ENCODE peak calls at places on chromosomes 13 and 19, in eight cellular contexts. One of them, this sample, is unnamed.

GRCh38 chr13:23621316-23621645 is 51.1 kb downstream of the TNFRSF19 start:
- DNase-seq in Peyer's patch: no peak
- DNase-seq in tibial nerve: no peak
- DNase-seq in heart left ventricle: no peak
- DNase-seq in brain microvascular endothelial cell: peak
- DNase-seq in endothelial cell of umbilical vein: no peak
- DNase-seq in cardiac muscle cell: no peak
- DNase-seq in fibroblast of pulmonary artery: peak
- DNase-seq in this sample: peak

GRCh38 chr13:83549671-83550070 is 332.6 kb downstream of the SLITRK1 start:
- DNase-seq in fibroblast of pulmonary artery: no peak
- DNase-seq in heart left ventricle: no peak
- DNase-seq in Peyer's patch: no peak
- DNase-seq in tibial nerve: no peak
- DNase-seq in endothelial cell of umbilical vein: no peak
- DNase-seq in cardiac muscle cell: no peak
- DNase-seq in brain microvascular endothelial cell: no peak
- DNase-seq in this sample: no peak

GRCh38 chr13:40149611-40150283 is 494.3 kb downstream of the COG6 start:
- DNase-seq in endothelial cell of umbilical vein: peak
- DNase-seq in brain microvascular endothelial cell: peak
- DNase-seq in heart left ventricle: peak
- DNase-seq in cardiac muscle cell: peak
- DNase-seq in fibroblast of pulmonary artery: peak
- DNase-seq in tibial nerve: peak
- DNase-seq in Peyer's patch: no peak
- DNase-seq in this sample: peak

GRCh38 chr13:100300708-100301107 is 211.8 kb downstream of the PCCA start:
- DNase-seq in brain microvascular endothelial cell: no peak
- DNase-seq in cardiac muscle cell: no peak
- DNase-seq in fibroblast of pulmonary artery: no peak
- DNase-seq in heart left ventricle: no peak
- DNase-seq in tibial nerve: no peak
- DNase-seq in endothelial cell of umbilical vein: no peak
- DNase-seq in Peyer's patch: no peak
- DNase-seq in this sample: no peak

GRCh38 chr13:52414963-52415362 is 9.0 kb upstream of the THSD1 start:
- DNase-seq in brain microvascular endothelial cell: peak
- DNase-seq in Peyer's patch: no peak
- DNase-seq in heart left ventricle: no peak
- DNase-seq in cardiac muscle cell: peak
- DNase-seq in endothelial cell of umbilical vein: peak
- DNase-seq in fibroblast of pulmonary artery: peak
- DNase-seq in tibial nerve: no peak
- DNase-seq in this sample: no peak

GRCh38 chr13:46288570-46289259 is 77.0 kb downstream of the LRRC63 start:
- DNase-seq in brain microvascular endothelial cell: peak
- DNase-seq in heart left ventricle: no peak
- DNase-seq in fibroblast of pulmonary artery: peak
- DNase-seq in Peyer's patch: no peak
- DNase-seq in cardiac muscle cell: peak
- DNase-seq in endothelial cell of umbilical vein: peak
- DNase-seq in tibial nerve: no peak
- DNase-seq in this sample: no peak

GRCh38 chr19:3670258-3670795 is 29.9 kb downstream of the PIP5K1C start:
- DNase-seq in heart left ventricle: peak
- DNase-seq in fibroblast of pulmonary artery: peak
- DNase-seq in Peyer's patch: peak
- DNase-seq in tibial nerve: peak
- DNase-seq in endothelial cell of umbilical vein: peak
- DNase-seq in cardiac muscle cell: peak
- DNase-seq in brain microvascular endothelial cell: peak
- DNase-seq in this sample: no peak

GRCh38 chr19:39996218-39996810 is 546 bp upstream of the ZNF546 start:
- DNase-seq in cardiac muscle cell: peak
- DNase-seq in heart left ventricle: no peak
- DNase-seq in fibroblast of pulmonary artery: peak
- DNase-seq in endothelial cell of umbilical vein: no peak
- DNase-seq in Peyer's patch: peak
- DNase-seq in brain microvascular endothelial cell: peak
- DNase-seq in tibial nerve: no peak
- DNase-seq in this sample: no peak

GRCh38 chr19:33675501-33676124 is 53.9 kb downstream of the CHST8 start:
- DNase-seq in tibial nerve: no peak
- DNase-seq in brain microvascular endothelial cell: no peak
- DNase-seq in Peyer's patch: peak
- DNase-seq in endothelial cell of umbilical vein: no peak
- DNase-seq in fibroblast of pulmonary artery: no peak
- DNase-seq in cardiac muscle cell: no peak
- DNase-seq in heart left ventricle: no peak
- DNase-seq in this sample: no peak

GRCh38 chr13:112213467-112214245 is 146.7 kb downstream of the SOX1 start:
- DNase-seq in tibial nerve: no peak
- DNase-seq in brain microvascular endothelial cell: no peak
- DNase-seq in heart left ventricle: no peak
- DNase-seq in endothelial cell of umbilical vein: no peak
- DNase-seq in cardiac muscle cell: no peak
- DNase-seq in Peyer's patch: peak
- DNase-seq in fibroblast of pulmonary artery: no peak
- DNase-seq in this sample: no peak

GRCh38 chr13:113582841-113583631 is 1.5 kb upstream of the TFDP1 start:
- DNase-seq in tibial nerve: no peak
- DNase-seq in endothelial cell of umbilical vein: no peak
- DNase-seq in Peyer's patch: peak
- DNase-seq in fibroblast of pulmonary artery: no peak
- DNase-seq in brain microvascular endothelial cell: no peak
- DNase-seq in heart left ventricle: no peak
- DNase-seq in cardiac muscle cell: no peak
- DNase-seq in this sample: no peak

GRCh38 chr13:80255946-80256345 is 85.0 kb downstream of the SPRY2 start:
- DNase-seq in cardiac muscle cell: no peak
- DNase-seq in tibial nerve: no peak
- DNase-seq in Peyer's patch: no peak
- DNase-seq in heart left ventricle: no peak
- DNase-seq in brain microvascular endothelial cell: no peak
- DNase-seq in endothelial cell of umbilical vein: no peak
- DNase-seq in fibroblast of pulmonary artery: no peak
- DNase-seq in this sample: no peak

GRCh38 chr19:17079710-17080440 is 4.3 kb downstream of the MYO9B start:
- DNase-seq in fibroblast of pulmonary artery: peak
- DNase-seq in heart left ventricle: peak
- DNase-seq in Peyer's patch: peak
- DNase-seq in tibial nerve: peak
- DNase-seq in brain microvascular endothelial cell: peak
- DNase-seq in endothelial cell of umbilical vein: peak
- DNase-seq in cardiac muscle cell: peak
- DNase-seq in this sample: peak

GRCh38 chr13:46951516-46951915 is 54.7 kb upstream of the HTR2A start:
- DNase-seq in fibroblast of pulmonary artery: no peak
- DNase-seq in cardiac muscle cell: no peak
- DNase-seq in endothelial cell of umbilical vein: no peak
- DNase-seq in Peyer's patch: no peak
- DNase-seq in heart left ventricle: no peak
- DNase-seq in brain microvascular endothelial cell: peak
- DNase-seq in tibial nerve: no peak
- DNase-seq in this sample: no peak

GRCh38 chr19:41860419-41861097 is 503 bp downstream of the RPS19 start:
- DNase-seq in brain microvascular endothelial cell: no peak
- DNase-seq in Peyer's patch: no peak
- DNase-seq in heart left ventricle: no peak
- DNase-seq in endothelial cell of umbilical vein: peak
- DNase-seq in tibial nerve: no peak
- DNase-seq in cardiac muscle cell: peak
- DNase-seq in fibroblast of pulmonary artery: no peak
- DNase-seq in this sample: no peak

GRCh38 chr19:6212403-6213265 is 67.1 kb downstream of the MLLT1 start:
- DNase-seq in Peyer's patch: no peak
- DNase-seq in fibroblast of pulmonary artery: no peak
- DNase-seq in tibial nerve: no peak
- DNase-seq in endothelial cell of umbilical vein: no peak
- DNase-seq in heart left ventricle: peak
- DNase-seq in brain microvascular endothelial cell: no peak
- DNase-seq in cardiac muscle cell: no peak
- DNase-seq in this sample: no peak

GRCh38 chr13:109776575-109776974 is 9.8 kb downstream of the IRS2 start:
- DNase-seq in tibial nerve: no peak
- DNase-seq in heart left ventricle: no peak
- DNase-seq in Peyer's patch: no peak
- DNase-seq in fibroblast of pulmonary artery: no peak
- DNase-seq in endothelial cell of umbilical vein: no peak
- DNase-seq in cardiac muscle cell: no peak
- DNase-seq in brain microvascular endothelial cell: no peak
- DNase-seq in this sample: no peak

GRCh38 chr19:10552596-10553053 is 8.9 kb downstream of the ATG4D start:
- DNase-seq in tibial nerve: no peak
- DNase-seq in cardiac muscle cell: peak
- DNase-seq in heart left ventricle: no peak
- DNase-seq in fibroblast of pulmonary artery: no peak
- DNase-seq in endothelial cell of umbilical vein: no peak
- DNase-seq in Peyer's patch: peak
- DNase-seq in brain microvascular endothelial cell: no peak
- DNase-seq in this sample: no peak

GRCh38 chr19:46718157-46718933 is 1.4 kb upstream of the PRKD2 start:
- DNase-seq in brain microvascular endothelial cell: no peak
- DNase-seq in heart left ventricle: no peak
- DNase-seq in Peyer's patch: peak
- DNase-seq in endothelial cell of umbilical vein: no peak
- DNase-seq in fibroblast of pulmonary artery: peak
- DNase-seq in tibial nerve: no peak
- DNase-seq in cardiac muscle cell: peak
- DNase-seq in this sample: no peak

GRCh38 chr13:44436589-44437337 is 63.1 kb downstream of the SERP2 start:
- DNase-seq in Peyer's patch: peak
- DNase-seq in endothelial cell of umbilical vein: peak
- DNase-seq in heart left ventricle: peak
- DNase-seq in cardiac muscle cell: peak
- DNase-seq in fibroblast of pulmonary artery: peak
- DNase-seq in tibial nerve: peak
- DNase-seq in brain microvascular endothelial cell: peak
- DNase-seq in this sample: peak

GRCh38 chr13:66714795-66715194 is 515.3 kb downstream of the PCDH9 start:
- DNase-seq in heart left ventricle: no peak
- DNase-seq in cardiac muscle cell: peak
- DNase-seq in fibroblast of pulmonary artery: no peak
- DNase-seq in brain microvascular endothelial cell: no peak
- DNase-seq in Peyer's patch: no peak
- DNase-seq in endothelial cell of umbilical vein: no peak
- DNase-seq in tibial nerve: no peak
- DNase-seq in this sample: no peak
- TF ChIP-seq CTCF in heart left ventricle: no peak
- TF ChIP-seq CTCF in cardiac muscle cell: peak
- TF ChIP-seq CTCF in fibroblast of pulmonary artery: peak
- TF ChIP-seq CTCF in brain microvascular endothelial cell: no peak
- TF ChIP-seq CTCF in Peyer's patch: no peak
- TF ChIP-seq CTCF in endothelial cell of umbilical vein: no peak
- TF ChIP-seq CTCF in tibial nerve: no peak
- TF ChIP-seq CTCF in this sample: peak

GRCh38 chr13:42549555-42549941 is 24.4 kb upstream of the TNFSF11 start:
- DNase-seq in tibial nerve: no peak
- DNase-seq in fibroblast of pulmonary artery: no peak
- DNase-seq in brain microvascular endothelial cell: no peak
- DNase-seq in heart left ventricle: no peak
- DNase-seq in endothelial cell of umbilical vein: peak
- DNase-seq in Peyer's patch: no peak
- DNase-seq in cardiac muscle cell: no peak
- DNase-seq in this sample: no peak

GRCh38 chr13:42547615-42548014 is 26.3 kb upstream of the TNFSF11 start:
- DNase-seq in Peyer's patch: no peak
- DNase-seq in fibroblast of pulmonary artery: no peak
- DNase-seq in cardiac muscle cell: no peak
- DNase-seq in brain microvascular endothelial cell: no peak
- DNase-seq in tibial nerve: no peak
- DNase-seq in endothelial cell of umbilical vein: no peak
- DNase-seq in heart left ventricle: no peak
- DNase-seq in this sample: no peak

GRCh38 chr13:42551611-42552010 is 22.3 kb upstream of the TNFSF11 start:
- DNase-seq in brain microvascular endothelial cell: no peak
- DNase-seq in Peyer's patch: no peak
- DNase-seq in endothelial cell of umbilical vein: peak
- DNase-seq in fibroblast of pulmonary artery: no peak
- DNase-seq in cardiac muscle cell: no peak
- DNase-seq in heart left ventricle: no peak
- DNase-seq in tibial nerve: no peak
- DNase-seq in this sample: no peak

GRCh38 chr13:42545842-42546241 is 28.1 kb upstream of the TNFSF11 start:
- DNase-seq in fibroblast of pulmonary artery: no peak
- DNase-seq in Peyer's patch: no peak
- DNase-seq in cardiac muscle cell: no peak
- DNase-seq in endothelial cell of umbilical vein: peak
- DNase-seq in tibial nerve: no peak
- DNase-seq in brain microvascular endothelial cell: no peak
- DNase-seq in heart left ventricle: no peak
- DNase-seq in this sample: no peak

GRCh38 chr13:42548731-42549554 is 25.0 kb upstream of the TNFSF11 start:
- DNase-seq in heart left ventricle: no peak
- DNase-seq in endothelial cell of umbilical vein: peak
- DNase-seq in fibroblast of pulmonary artery: peak
- DNase-seq in cardiac muscle cell: peak
- DNase-seq in tibial nerve: no peak
- DNase-seq in brain microvascular endothelial cell: peak
- DNase-seq in Peyer's patch: peak
- DNase-seq in this sample: no peak
- H3K4me3 ChIP-seq in heart left ventricle: no peak
- H3K4me3 ChIP-seq in endothelial cell of umbilical vein: no peak
- H3K4me3 ChIP-seq in fibroblast of pulmonary artery: no peak
- H3K4me3 ChIP-seq in cardiac muscle cell: no peak
- H3K4me3 ChIP-seq in tibial nerve: no peak
- H3K4me3 ChIP-seq in brain microvascular endothelial cell: no peak
- H3K4me3 ChIP-seq in Peyer's patch: no peak
- H3K4me3 ChIP-seq in this sample: no peak

GRCh38 chr19:54653181-54653809 is 9.5 kb upstream of the LILRB4 start:
- DNase-seq in fibroblast of pulmonary artery: peak
- DNase-seq in endothelial cell of umbilical vein: peak
- DNase-seq in tibial nerve: no peak
- DNase-seq in Peyer's patch: no peak
- DNase-seq in brain microvascular endothelial cell: no peak
- DNase-seq in heart left ventricle: no peak
- DNase-seq in cardiac muscle cell: peak
- DNase-seq in this sample: no peak
- TF ChIP-seq CTCF in fibroblast of pulmonary artery: peak
- TF ChIP-seq CTCF in endothelial cell of umbilical vein: peak
- TF ChIP-seq CTCF in tibial nerve: peak
- TF ChIP-seq CTCF in Peyer's patch: peak
- TF ChIP-seq CTCF in brain microvascular endothelial cell: peak
- TF ChIP-seq CTCF in heart left ventricle: peak
- TF ChIP-seq CTCF in cardiac muscle cell: peak
- TF ChIP-seq CTCF in this sample: peak

DNA sequence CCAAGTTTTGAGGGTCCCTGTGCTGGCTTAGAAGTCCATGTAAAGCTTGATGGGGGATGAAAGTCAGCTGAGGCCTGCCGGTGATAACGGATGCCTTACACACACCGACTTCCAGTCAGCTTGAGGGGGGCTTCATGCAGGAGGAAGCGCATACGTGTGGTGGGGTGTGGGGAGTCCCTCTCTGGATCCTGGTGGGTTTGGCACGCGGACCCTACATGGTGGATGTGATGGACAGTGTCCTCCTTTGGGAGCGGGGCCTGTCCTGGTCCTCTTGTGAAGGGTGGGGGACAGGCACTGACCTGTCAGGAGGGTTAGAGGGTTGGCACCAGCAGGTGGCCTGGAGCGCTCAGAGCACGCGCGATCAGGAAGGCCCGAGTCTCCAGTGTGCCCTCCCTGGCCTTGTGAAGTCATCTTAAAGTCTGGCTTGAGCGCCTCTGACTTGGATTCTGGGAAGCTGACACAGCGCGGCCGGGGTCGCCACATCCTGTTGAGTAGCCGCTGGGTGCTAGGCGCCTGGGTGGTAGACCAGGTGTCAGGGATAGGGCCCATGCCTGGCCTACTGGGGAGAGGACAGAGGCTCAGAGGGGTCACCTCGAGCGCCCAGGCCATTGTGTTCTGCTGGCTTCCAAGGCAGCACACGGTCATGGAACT is 2.9 kb downstream of the DAZAP1 start:
- DNase-seq in endothelial cell of umbilical vein: peak
- DNase-seq in brain microvascular endothelial cell: peak
- DNase-seq in fibroblast of pulmonary artery: peak
- DNase-seq in tibial nerve: no peak
- DNase-seq in Peyer's patch: no peak
- DNase-seq in cardiac muscle cell: peak
- DNase-seq in heart left ventricle: no peak
- DNase-seq in this sample: no peak
- H3K4me3 ChIP-seq in endothelial cell of umbilical vein: no peak
- H3K4me3 ChIP-seq in brain microvascular endothelial cell: peak
- H3K4me3 ChIP-seq in fibroblast of pulmonary artery: peak
- H3K4me3 ChIP-seq in tibial nerve: no peak
- H3K4me3 ChIP-seq in Peyer's patch: no peak
- H3K4me3 ChIP-seq in cardiac muscle cell: no peak
- H3K4me3 ChIP-seq in heart left ventricle: no peak
- H3K4me3 ChIP-seq in this sample: peak

This sample was measured in epithelial cell of proximal tubule.